ENCODE peak calls at places on chromosomes 6 and 20, in ten cellular contexts. X is H1, M is tibial nerve, D is breast epithelium, V is Peyer's patch, S is body of pancreas, J is gastrocnemius medialis, U is GM12891, O is adrenal gland, H is upper lobe of left lung. B is an unnamed sample.

GRCh38 chr6:75489025-75489424 is 4.6 kb downstream of the FILIP1 start:
- DNase-seq in X (no peak), M (no peak), D (no peak), V (no peak), S (no peak), J (no peak), U (no peak), O (no peak), H (no peak), B (no peak)

GRCh38 chr20:10309326-10309725 is 90.7 kb downstream of the SNAP25 start:
- DNase-seq in X (no peak), M (no peak), D (no peak), V (no peak), S (no peak), J (no peak), U (no peak), O (no peak), H (no peak), B (peak; percentile 37)

GRCh38 chr20:51404297-51405060 is 138.0 kb downstream of the NFATC2 start:
- DNase-seq in X (no peak), M (no peak), D (no peak), V (peak; percentile 94), S (peak; percentile 20), J (no peak), U (peak; percentile 72), O (peak; percentile 9), H (peak; percentile 69), B (peak; percentile 89)

GRCh38 chr6:142521791-142522190 is 220.0 kb downstream of the ADGRG6 start:
- DNase-seq in X (no peak), M (no peak), D (no peak), V (no peak), S (no peak), J (no peak), U (no peak), O (no peak), H (no peak), B (no peak)

GRCh38 chr20:45576995-45577394 is 2.1 kb downstream of the WFDC8 start:
- DNase-seq in X (no peak), M (no peak), D (no peak), V (no peak), S (no peak), J (no peak), U (no peak), O (no peak), H (no peak), B (no peak)

GRCh38 chr6:26223677-26224546 is 136.7 kb downstream of the HFE start:
- DNase-seq in X (no peak), M (peak; percentile 59), D (no peak), V (peak; percentile 90), S (peak; percentile 51), J (no peak), U (no peak), O (peak; percentile 84), H (no peak), B (peak; percentile 30)

GRCh38 chr6:168264593-168265335 is 54.8 kb downstream of the DACT2 start:
- DNase-seq in X (no peak), M (no peak), D (no peak), V (peak; percentile 56), S (no peak), J (no peak), U (no peak), O (no peak), H (no peak), B (no peak)

GRCh38 chr20:8127553-8128255 is 4.4 kb upstream of the PLCB1 start:
- DNase-seq in X (no peak), M (no peak), D (no peak), V (no peak), S (no peak), J (no peak), U (no peak), O (no peak), H (no peak), B (no peak)

GRCh38 chr6:159969921-159970320 is 1.0 kb downstream of the IGF2R start:
- DNase-seq in X (no peak), M (peak; percentile 76), D (no peak), V (peak; percentile 81), S (peak; percentile 67), J (peak; percentile 59), U (no peak), O (peak; percentile 75), H (no peak), B (peak; percentile 60)

GRCh38 chr6:159970659-159971063 is 1.8 kb downstream of the IGF2R start:
- DNase-seq in X (no peak), M (no peak), D (no peak), V (no peak), S (no peak), J (no peak), U (no peak), O (no peak), H (no peak), B (no peak)

GRCh38 chr6:159968295-159969203 is at the start of gene IGF2R:
- DNase-seq in X (no peak), M (peak; percentile 91), D (peak; percentile 91), V (peak; percentile 98), S (peak; percentile 96), J (peak; percentile 91), U (peak; percentile 97), O (peak; percentile 96), H (peak; percentile 98), B (peak; percentile 75)

GRCh38 chr6:159971341-159972178 is 2.7 kb downstream of the IGF2R start:
- DNase-seq in X (no peak), M (no peak), D (no peak), V (no peak), S (no peak), J (no peak), U (no peak), O (no peak), H (no peak), B (no peak)

GRCh38 chr6:159969204-159969912 is 476 bp downstream of the IGF2R start:
- DNase-seq in X (no peak), M (no peak), D (peak; percentile 58), V (peak; percentile 62), S (peak; percentile 49), J (no peak), U (no peak), O (peak; percentile 56), H (peak; percentile 93), B (no peak)
- TF ChIP-seq POLR2A in X (no peak), M (no peak), D (no peak), V (no peak), S (no peak), J (no peak), U (no peak), O (no peak), H (peak; percentile 44), B (no peak)

DNA sequence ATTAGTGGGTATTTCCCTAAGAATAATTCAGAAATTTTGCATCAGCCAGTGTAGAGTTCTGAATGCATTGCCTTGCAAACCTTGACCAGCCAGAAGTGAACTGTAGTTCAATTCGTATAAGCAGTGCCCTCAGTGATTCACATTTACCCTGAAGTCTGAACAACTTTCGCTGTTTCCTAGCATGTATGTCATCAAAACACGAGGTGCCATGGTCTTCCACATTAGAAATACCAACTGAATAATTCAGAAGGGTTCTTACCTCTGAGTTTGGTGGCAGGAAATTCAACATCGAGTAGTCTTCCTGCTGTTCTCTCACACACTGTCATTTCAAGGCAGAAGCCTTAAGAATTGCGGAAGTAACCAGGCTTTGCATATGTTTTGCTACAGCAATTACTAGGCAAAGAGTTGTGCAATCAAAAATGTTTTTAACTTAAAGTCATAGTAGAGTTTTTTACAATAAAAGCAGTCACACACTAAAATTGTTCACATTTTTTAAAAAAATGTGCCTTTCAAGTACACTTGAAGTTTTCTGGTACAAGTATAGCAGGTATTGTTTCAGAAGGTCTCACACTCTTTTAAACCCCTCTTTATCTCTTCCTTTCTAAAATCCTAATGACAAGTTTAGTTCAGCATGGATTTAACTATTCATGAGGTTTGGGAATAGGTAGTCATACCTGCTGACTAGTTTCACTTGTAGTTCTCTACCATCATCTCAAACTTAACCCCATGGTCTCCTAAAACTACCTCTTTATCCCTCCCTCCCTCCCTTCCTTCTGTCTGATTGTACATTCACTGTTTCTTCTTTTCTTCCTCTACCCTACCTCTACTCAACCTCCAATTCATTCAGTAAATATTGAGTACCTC is 118.3 kb downstream of the STXBP5 start:
- DNase-seq in X (no peak), M (no peak), D (no peak), V (no peak), S (no peak), J (no peak), U (peak; percentile 3), O (no peak), H (no peak), B (no peak)
- TF ChIP-seq POLR2A in X (no peak), M (no peak), D (no peak), V (no peak), S (no peak), J (no peak), U (peak; percentile 74), O (no peak), H (no peak), B (no peak)

DNA sequence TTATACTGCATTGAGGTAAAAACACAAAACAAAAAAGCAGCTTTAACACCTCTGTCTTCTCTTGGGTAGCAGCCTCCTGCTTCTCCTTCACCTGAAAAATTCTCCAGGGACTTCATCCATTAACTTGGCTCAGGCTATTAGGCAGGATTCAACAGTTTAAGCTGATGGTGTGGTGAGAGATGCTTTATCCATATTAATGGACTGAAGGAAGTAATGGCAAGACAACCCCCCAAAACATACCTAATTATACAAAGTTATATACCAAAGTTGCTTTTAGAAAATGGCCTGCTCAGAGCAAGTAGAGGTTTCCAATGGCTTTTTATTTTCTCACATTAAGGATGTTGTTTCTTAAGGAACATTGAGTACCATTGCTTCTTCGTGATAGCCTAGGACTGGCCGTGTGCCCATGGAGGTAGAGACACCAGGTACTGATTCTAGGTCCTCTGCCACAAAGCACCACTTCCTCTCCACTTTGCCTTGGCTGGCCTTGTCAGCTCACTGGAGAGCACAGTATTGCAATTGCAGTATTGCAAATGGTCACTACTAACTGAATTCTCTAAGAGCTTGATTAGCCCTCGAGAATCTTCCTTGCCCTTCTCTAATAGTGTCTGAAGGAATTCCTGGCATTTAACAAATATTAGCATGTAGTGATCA is 7.3 kb downstream of the EDN1 start:
- DNase-seq in X (no peak), M (no peak), D (no peak), V (no peak), S (no peak), J (no peak), U (no peak), O (no peak), H (no peak), B (no peak)
- TF ChIP-seq POLR2A in X (no peak), M (no peak), D (no peak), V (no peak), S (no peak), J (no peak), U (no peak), O (no peak), H (no peak), B (no peak)

GRCh38 chr6:3751019-3751729 is at the start of gene PXDC1:
- DNase-seq in X (no peak), M (no peak), D (no peak), V (peak; percentile 57), S (peak; percentile 35), J (no peak), U (no peak), O (peak; percentile 18), H (peak; percentile 91), B (no peak)

GRCh38 chr6:3752538-3753227 is 1.2 kb upstream of the PXDC1 start:
- DNase-seq in X (no peak), M (no peak), D (no peak), V (peak; percentile 43), S (no peak), J (no peak), U (no peak), O (no peak), H (no peak), B (no peak)

GRCh38 chr6:3753228-3753795 is 1.8 kb upstream of the PXDC1 start:
- DNase-seq in X (no peak), M (no peak), D (no peak), V (peak; percentile 37), S (no peak), J (no peak), U (no peak), O (no peak), H (no peak), B (no peak)

GRCh38 chr6:3750324-3751018 is 1.0 kb downstream of the PXDC1 start:
- DNase-seq in X (no peak), M (peak; percentile 88), D (peak; percentile 89), V (peak; percentile 91), S (peak; percentile 85), J (peak; percentile 68), U (no peak), O (peak; percentile 85), H (peak; percentile 96), B (peak; percentile 78)

DNA sequence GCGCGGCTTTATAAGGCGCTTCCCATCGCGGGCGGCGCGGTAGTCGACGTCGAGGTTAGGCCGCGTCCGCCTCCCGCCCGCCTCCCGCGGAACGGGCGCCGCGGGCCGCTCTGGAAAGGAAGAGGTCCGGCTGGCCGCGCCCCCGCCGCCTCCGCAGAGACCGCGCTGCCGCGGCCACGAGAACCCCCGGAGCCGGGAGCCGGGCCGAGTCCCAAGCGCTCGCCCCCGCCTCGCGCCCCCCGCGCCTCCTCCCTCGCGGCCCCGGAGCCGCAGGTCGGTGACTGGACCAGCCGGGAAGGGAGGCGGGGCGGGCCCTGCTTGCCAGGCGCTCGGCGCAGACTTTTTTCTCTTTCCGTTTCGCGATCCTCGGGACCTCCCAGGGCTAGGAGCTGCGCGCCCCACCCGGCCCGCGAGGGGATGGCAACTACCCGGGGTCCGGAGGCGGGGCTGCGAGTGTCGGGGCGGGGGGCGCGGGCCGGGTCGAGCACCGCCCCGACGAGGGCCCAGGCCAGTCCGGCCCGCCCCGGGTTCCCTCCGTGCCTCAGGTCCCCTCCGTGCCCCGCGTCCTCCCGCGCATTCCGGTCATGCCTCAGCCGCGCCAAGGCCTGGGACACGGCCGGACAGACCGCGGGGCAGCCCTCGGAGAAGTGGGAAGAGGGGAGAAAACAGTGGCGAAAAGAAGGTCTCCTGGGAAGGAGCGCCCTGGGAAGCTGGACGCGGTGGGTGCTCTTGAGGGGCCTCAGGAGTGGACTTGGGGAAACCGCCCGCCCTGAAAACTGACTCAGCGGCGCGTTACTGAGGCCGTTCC is 421 bp upstream of the PXDC1 start:
- DNase-seq in X (no peak), M (peak; percentile 77), D (peak; percentile 86), V (peak; percentile 92), S (peak; percentile 85), J (peak; percentile 74), U (peak; percentile 79), O (peak; percentile 85), H (peak; percentile 97), B (peak; percentile 91)
- TF ChIP-seq POLR2A in X (no peak), M (peak; percentile 69), D (peak; percentile 7), V (peak; percentile 23), S (peak; percentile 78), J (peak; percentile 90), U (no peak), O (peak; percentile 71), H (peak; percentile 92), B (peak; percentile 18)